ENCODE peak calls at places on chromosomes 2 and 18, in six cellular contexts. T is lower leg skin, N is testis, A is tibial nerve, Q is HCT116, Y is A549. D is an unnamed sample.
A peak's percentile ranks its signal among the peaks of the same experiment; 100 is the strongest.

GRCh38 chr2:10932345-10933151 is 20.8 kb downstream of the KCNF1 start:
- DNase-seq in T (no peak), N (no peak), A (no peak), Q (no peak), Y (no peak), D (no peak)

GRCh38 chr18:23365602-23366001 is 87.5 kb upstream of the RIOK3 start:
- DNase-seq in T (no peak), N (no peak), A (no peak), Q (no peak), Y (no peak), D (no peak)

GRCh38 chr18:71799016-71799673 is 745.0 kb downstream of the CBLN2 start:
- DNase-seq in T (no peak), N (no peak), A (no peak), Q (no peak), Y (no peak), D (no peak)

GRCh38 chr2:209138079-209138478 is 285.8 kb upstream of the MAP2 start:
- DNase-seq in T (no peak), N (no peak), A (no peak), Q (no peak), Y (no peak), D (no peak)

GRCh38 chr2:112004246-112004645 is 50.8 kb upstream of the TMEM87B start:
- DNase-seq in T (peak; percentile 88), N (peak; percentile 86), A (peak; percentile 17), Q (no peak), Y (no peak), D (no peak)

GRCh38 chr2:34534341-34534740 is 935.2 kb upstream of the FAM98A start:
- DNase-seq in T (no peak), N (no peak), A (no peak), Q (no peak), Y (no peak), D (no peak)

GRCh38 chr2:68901561-68901960 is 30.4 kb upstream of the BMP10 start:
- DNase-seq in T (no peak), N (no peak), A (no peak), Q (no peak), Y (no peak), D (no peak)

GRCh38 chr2:230582851-230583283 is 129.8 kb upstream of the CAB39 start:
- DNase-seq in T (no peak), N (no peak), A (no peak), Q (no peak), Y (no peak), D (no peak)

GRCh38 chr18:25737710-25738251 is 352.6 kb downstream of the SS18 start:
- DNase-seq in T (no peak), N (no peak), A (peak; percentile 57), Q (peak; percentile 6), Y (no peak), D (no peak)

GRCh38 chr2:58571181-58571852 is 330.2 kb upstream of the FANCL start:
- DNase-seq in T (no peak), N (peak; percentile 37), A (no peak), Q (peak; percentile 77), Y (peak; percentile 44), D (peak; percentile 53)

GRCh38 chr2:98432145-98432544 is 12.5 kb upstream of the INPP4A start:
- DNase-seq in T (no peak), N (no peak), A (no peak), Q (no peak), Y (no peak), D (no peak)

GRCh38 chr2:201821080-201821479 is 14.7 kb downstream of the CDK15 start:
- DNase-seq in T (no peak), N (no peak), A (no peak), Q (no peak), Y (no peak), D (no peak)

GRCh38 chr2:165524720-165525119 is 55.2 kb downstream of the CSRNP3 start:
- DNase-seq in T (no peak), N (no peak), A (no peak), Q (no peak), Y (no peak), D (no peak)

GRCh38 chr2:152617464-152618187 is 99.6 kb downstream of the PRPF40A start:
- DNase-seq in T (no peak), N (no peak), A (no peak), Q (no peak), Y (no peak), D (no peak)

GRCh38 chr2:212408524-212408923 is 130.1 kb downstream of the ERBB4 start:
- DNase-seq in T (no peak), N (no peak), A (no peak), Q (no peak), Y (no peak), D (no peak)

GRCh38 chr2:55099878-55100820 is 49.9 kb upstream of the RTN4 start:
- DNase-seq in T (no peak), N (no peak), A (no peak), Q (no peak), Y (no peak), D (no peak)

GRCh38 chr2:39837856-39838453 is 58.9 kb upstream of the THUMPD2 start:
- DNase-seq in T (no peak), N (peak; percentile 26), A (no peak), Q (peak; percentile 21), Y (peak; percentile 44), D (peak; percentile 9)

GRCh38 chr2:98881153-98881650 is 54.8 kb downstream of the CRACDL start:
- DNase-seq in T (peak; percentile 79), N (no peak), A (no peak), Q (no peak), Y (no peak), D (no peak)

GRCh38 chr2:234741976-234742375 is 209.8 kb upstream of the SH3BP4 start:
- DNase-seq in T (no peak), N (no peak), A (no peak), Q (no peak), Y (no peak), D (no peak)

GRCh38 chr18:59139615-59140286 is at the start of gene SEC11C:
- DNase-seq in T (peak; percentile 99), N (peak; percentile 99), A (peak; percentile 89), Q (peak; percentile 95), Y (peak; percentile 89), D (peak; percentile 98)
- TF ChIP-seq POLR2A in T (no peak), N (no peak), A (no peak), Q (peak; percentile 54), Y (peak; percentile 36), D (peak; percentile 52)

GRCh38 chr18:48085781-48086487 is 155.5 kb upstream of the SMAD2 start:
- DNase-seq in T (no peak), N (no peak), A (no peak), Q (no peak), Y (no peak), D (no peak)
- TF ChIP-seq POLR2A in T (no peak), N (no peak), A (no peak), Q (no peak), Y (no peak), D (no peak)

GRCh38 chr18:44824884-44825283 is 144.2 kb downstream of the SETBP1 start:
- DNase-seq in T (no peak), N (no peak), A (no peak), Q (no peak), Y (no peak), D (no peak)
- TF ChIP-seq POLR2A in T (no peak), N (no peak), A (no peak), Q (no peak), Y (no peak), D (no peak)

GRCh38 chr18:67600181-67600631 is 83.7 kb upstream of the DSEL start:
- DNase-seq in T (no peak), N (no peak), A (no peak), Q (no peak), Y (no peak), D (no peak)
- TF ChIP-seq POLR2A in T (no peak), N (no peak), A (no peak), Q (no peak), Y (no peak), D (no peak)

GRCh38 chr2:86625096-86625495 is 1.4 kb upstream of the RNF103 start:
- DNase-seq in T (no peak), N (peak; percentile 76), A (no peak), Q (no peak), Y (no peak), D (no peak)

GRCh38 chr2:86622409-86622877 is 1.2 kb downstream of the RNF103 start:
- DNase-seq in T (no peak), N (peak; percentile 41), A (no peak), Q (no peak), Y (no peak), D (peak; percentile 77)

GRCh38 chr2:86621290-86621943 is 2.2 kb downstream of the RNF103 start:
- DNase-seq in T (no peak), N (no peak), A (no peak), Q (no peak), Y (no peak), D (peak; percentile 50)

GRCh38 chr2:86623549-86624547 is at the start of gene RNF103:
- DNase-seq in T (peak; percentile 99), N (peak; percentile 98), A (peak; percentile 98), Q (peak; percentile 71), Y (peak; percentile 89), D (peak; percentile 96)

DNA sequence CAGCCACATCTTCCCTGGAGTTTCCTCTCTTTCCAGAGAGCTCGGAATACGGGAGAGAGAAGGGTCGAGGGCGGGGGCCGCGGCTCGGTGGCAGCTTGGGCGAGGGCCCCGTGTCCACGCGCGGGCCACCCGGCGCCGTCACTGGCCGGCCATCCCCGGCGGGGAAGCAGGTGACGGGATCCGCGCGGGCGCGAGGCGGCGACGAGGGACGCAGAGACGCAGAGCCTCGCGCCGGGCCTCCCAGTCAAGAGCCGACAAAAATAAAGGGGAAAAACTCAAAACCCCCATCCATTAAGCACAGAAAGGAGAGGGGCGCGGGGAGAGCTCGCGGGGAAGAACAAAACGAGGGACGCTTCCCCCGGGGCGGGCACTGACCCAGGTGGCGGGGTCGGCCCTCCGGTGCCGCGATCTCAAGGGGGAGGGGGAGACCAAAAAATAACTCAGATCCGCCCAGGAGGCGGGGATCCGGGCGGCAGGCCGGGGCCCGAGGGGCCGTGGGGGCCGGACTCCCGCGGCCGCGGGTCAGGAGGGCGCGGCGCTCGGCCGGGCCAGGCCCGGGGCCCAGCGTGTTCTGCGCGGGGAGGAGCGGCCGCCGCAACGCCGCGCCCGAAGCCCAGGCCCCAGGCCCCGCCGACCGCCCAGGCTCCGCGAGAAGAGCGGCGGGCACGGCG is 652 bp downstream of the RNF103 start:
- DNase-seq in T (peak; percentile 91), N (peak; percentile 44), A (peak; percentile 22), Q (no peak), Y (peak; percentile 53), D (peak; percentile 86)
- TF ChIP-seq POLR2A in T (no peak), N (no peak), A (no peak), Q (no peak), Y (peak; percentile 12), D (no peak)

GRCh38 chr2:104878863-104879512 is 25.1 kb downstream of the POU3F3 start:
- DNase-seq in T (no peak), N (no peak), A (no peak), Q (no peak), Y (no peak), D (no peak)
- TF ChIP-seq POLR2A in T (no peak), N (no peak), A (no peak), Q (no peak), Y (no peak), D (no peak)

D was measured in erythroblast.